ENCODE peak calls at places on chromosomes 16 and 17, in seven cellular contexts. F is NCI-H774, C is SK-MEL-5, X is iris pigment epithelial cell, A is NAMALWA, P is kidney, R is RCC 7860. O is an unnamed sample.

GRCh38 chr17:12519956-12520594 is 145.6 kb upstream of the MYOCD start:
- DNase-seq in F (peak), C (no peak), R (no peak), X (no peak), P (no peak), A (no peak), O (no peak)

GRCh38 chr16:13245713-13246377 is 344.4 kb downstream of the SHISA9 start:
- DNase-seq in A (no peak), F (no peak), C (no peak), R (no peak), X (no peak), P (no peak), O (no peak)

GRCh38 chr16:87099001-87099740 is 218.0 kb downstream of the C16orf95 start:
- DNase-seq in X (no peak), P (no peak), R (no peak), C (no peak), F (no peak), A (no peak), O (no peak)

GRCh38 chr16:10296956-10297340 is 88.9 kb upstream of the ATF7IP2 start:
- DNase-seq in F (no peak), X (no peak), R (no peak), A (no peak), C (no peak), P (no peak), O (no peak)

GRCh38 chr17:52035336-52035915 is 123.1 kb downstream of the CA10 start:
- DNase-seq in P (no peak), X (no peak), F (peak), R (no peak), C (no peak), A (no peak), O (no peak)

GRCh38 chr16:4679854-4680636 is 13.3 kb upstream of the NUDT16L1 start:
- DNase-seq in F (no peak), P (peak), R (no peak), C (no peak), X (no peak), A (no peak), O (peak)

GRCh38 chr17:76404976-76405563 is 20.7 kb downstream of the SPHK1 start:
- DNase-seq in R (no peak), C (no peak), A (no peak), F (no peak), P (peak), X (no peak), O (no peak)

GRCh38 chr17:79664925-79665738 is 54.3 kb upstream of the RBFOX3 start:
- DNase-seq in X (no peak), C (peak), F (no peak), R (no peak), A (no peak), P (no peak), O (no peak)

GRCh38 chr16:27240948-27241531 is 27.5 kb downstream of the NSMCE1 start:
- DNase-seq in X (peak), F (no peak), A (no peak), R (peak), C (no peak), P (peak), O (peak)

GRCh38 chr17:28807925-28808641 is 34.5 kb downstream of the FAM222B start:
- DNase-seq in C (peak), R (peak), A (no peak), X (peak), P (no peak), F (peak), O (peak)

GRCh38 chr16:3528406-3528805 is 27.6 kb downstream of the CLUAP1 start:
- DNase-seq in A (no peak), R (no peak), C (no peak), P (no peak), F (no peak), X (no peak), O (no peak)

GRCh38 chr16:47613251-47613650 is 152.1 kb downstream of the PHKB start:
- DNase-seq in C (no peak), R (no peak), F (no peak), A (no peak), X (no peak), P (no peak), O (no peak)

GRCh38 chr17:66491213-66491612 is 188.8 kb downstream of the PRKCA start:
- DNase-seq in C (no peak), F (no peak), X (no peak), A (no peak), R (no peak), P (no peak), O (no peak)

GRCh38 chr17:57975044-57975443 is 13.0 kb downstream of the VEZF1 start:
- DNase-seq in P (no peak), R (no peak), C (peak), A (no peak), X (peak), F (no peak), O (no peak)

GRCh38 chr17:45895969-45896793 is 1.8 kb downstream of the MAPT start:
- DNase-seq in A (no peak), F (no peak), X (peak), R (no peak), P (no peak), C (no peak), O (no peak)

GRCh38 chr17:79026345-79027273 is 2.6 kb downstream of the C1QTNF1 start:
- DNase-seq in C (peak), P (peak), F (no peak), R (peak), X (peak), A (no peak), O (peak)

GRCh38 chr17:72863511-72864175 is 228.8 kb downstream of the SLC39A11 start:
- DNase-seq in R (no peak), X (no peak), F (no peak), P (no peak), A (no peak), C (no peak), O (no peak)

GRCh38 chr17:62057696-62058095 is 7.4 kb downstream of the MED13 start:
- DNase-seq in R (no peak), C (no peak), F (no peak), A (no peak), X (no peak), P (no peak), O (no peak)

GRCh38 chr17:41417576-41418015 is 6.8 kb downstream of the KRT37 start:
- DNase-seq in P (no peak), R (no peak), C (no peak), F (peak), X (no peak), A (peak), O (no peak)

GRCh38 chr17:35774499-35774898 is 13.8 kb downstream of the C17orf50 start:
- DNase-seq in F (no peak), P (no peak), R (no peak), A (no peak), C (no peak), X (no peak), O (peak)

GRCh38 chr16:88264641-88265285 is 118.0 kb upstream of the ZNF469 start:
- DNase-seq in C (peak), A (no peak), R (peak), F (no peak), X (peak), P (peak), O (peak)

GRCh38 chr17:80688994-80689635 is 144.5 kb downstream of the RPTOR start:
- DNase-seq in C (no peak), P (no peak), F (no peak), R (no peak), X (no peak), A (no peak), O (no peak)

GRCh38 chr16:10575506-10576130 is 4.8 kb downstream of the EMP2 start:
- DNase-seq in P (no peak), R (no peak), A (no peak), C (no peak), X (peak), F (no peak), O (no peak)

GRCh38 chr16:9102379-9102778 is 10.9 kb downstream of the HAPSTR1 start:
- DNase-seq in C (no peak), A (no peak), P (no peak), R (peak), F (no peak), X (peak), O (peak)

GRCh38 chr17:42076797-42077559 is 21.3 kb downstream of the ZNF385C start:
- DNase-seq in P (no peak), X (no peak), F (no peak), C (no peak), A (no peak), R (no peak), O (no peak)

GRCh38 chr16:19835989-19836421 is 48.6 kb downstream of the GPRC5B start:
- DNase-seq in R (no peak), P (no peak), A (no peak), X (peak), C (no peak), F (no peak), O (no peak)

GRCh38 chr17:41648411-41649195 is 24.2 kb upstream of the KRT17 start:
- DNase-seq in C (peak), X (peak), A (peak), P (peak), F (peak), R (peak), O (peak)

GRCh38 chr17:35965272-35965671 is 16.0 kb downstream of the CCL16 start:
- DNase-seq in A (no peak), C (no peak), X (no peak), F (no peak), P (no peak), R (no peak), O (no peak)

GRCh38 chr17:57910462-57910861 is 44.8 kb downstream of the CUEDC1 start:
- DNase-seq in X (no peak), A (no peak), R (no peak), F (no peak), C (no peak), P (no peak), O (no peak)

GRCh38 chr17:4519361-4519788 is 20.7 kb downstream of the SPNS2 start:
- DNase-seq in P (peak), R (no peak), A (no peak), X (no peak), F (no peak), C (no peak), O (no peak)

GRCh38 chr17:7916799-7917198 is 710 bp upstream of the RNF227 start:
- DNase-seq in P (no peak), C (no peak), F (no peak), R (no peak), A (no peak), X (peak), O (peak)

GRCh38 chr17:57605734-57606105 is 139.4 kb downstream of the CCDC182 start:
- DNase-seq in F (no peak), A (no peak), X (no peak), R (no peak), C (no peak), P (no peak), O (no peak)

GRCh38 chr17:34869636-34870035 is 91.6 kb downstream of the CCT6B start:
- DNase-seq in R (no peak), C (no peak), A (no peak), F (no peak), X (no peak), P (no peak), O (no peak)

GRCh38 chr17:83080641-83081560 is 1.5 kb downstream of the METRNL start:
- DNase-seq in X (peak), F (no peak), R (peak), C (no peak), A (peak), P (no peak), O (no peak)